ENCODE peak calls at places on chromosomes 1 and 21, in nine cellular contexts. Q is HFF-Myc, N is heart right ventricle, H is Panc1, U is upper lobe of right lung, R is A549, O is fibroblast of villous mesenchyme, I is brain microvascular endothelial cell, P is HCT116. A is an unnamed sample.

GRCh38 chr1:207711285-207711684 is 40.6 kb upstream of the CD46 start:
- DNase-seq in H (no peak), P (peak; percentile 59), U (no peak), R (peak; percentile 27), N (no peak), O (peak; percentile 22), I (peak; percentile 12), Q (peak; percentile 19), A (peak; percentile 47)

GRCh38 chr1:214380418-214380817 is 99.5 kb downstream of the SMYD2 start:
- DNase-seq in I (no peak), Q (no peak), H (no peak), U (no peak), R (no peak), O (no peak), N (no peak), P (no peak), A (no peak)

GRCh38 chr1:208078752-208079151 is 165.4 kb downstream of the PLXNA2 start:
- DNase-seq in Q (no peak), I (no peak), O (no peak), P (no peak), N (no peak), R (no peak), U (no peak), H (no peak), A (no peak)

GRCh38 chr1:157199421-157199755 is 61.2 kb upstream of the ETV3 start:
- DNase-seq in I (peak; percentile 17), H (no peak), O (peak; percentile 5), P (no peak), U (no peak), R (no peak), Q (no peak), N (no peak), A (peak; percentile 25)

GRCh38 chr21:16124397-16125130 is 394.8 kb downstream of the USP25 start:
- DNase-seq in P (no peak), I (peak; percentile 48), H (no peak), R (no peak), N (no peak), O (peak; percentile 87), U (no peak), Q (peak; percentile 59), A (peak; percentile 92)

GRCh38 chr1:43348343-43348808 is 10.4 kb upstream of the CDC20 start:
- DNase-seq in N (no peak), O (no peak), P (no peak), H (no peak), R (peak; percentile 40), U (no peak), I (no peak), Q (no peak), A (no peak)

GRCh38 chr1:173453982-173454381 is 23.2 kb upstream of the PRDX6 start:
- DNase-seq in R (no peak), U (no peak), H (no peak), Q (no peak), N (no peak), I (peak; percentile 42), P (no peak), O (peak; percentile 15), A (peak; percentile 56)

GRCh38 chr1:99133759-99134158 is 129.1 kb upstream of the PLPPR5 start:
- DNase-seq in O (no peak), U (no peak), Q (no peak), N (no peak), P (no peak), R (no peak), H (no peak), I (no peak), A (no peak)

GRCh38 chr1:48841466-48841865 is 64.8 kb upstream of the BEND5 start:
- DNase-seq in I (no peak), P (no peak), O (no peak), H (no peak), R (no peak), U (no peak), N (no peak), Q (no peak), A (no peak)

GRCh38 chr21:16587141-16587570 is 857.4 kb downstream of the USP25 start:
- DNase-seq in U (peak; percentile 66), R (peak; percentile 29), N (peak; percentile 50), O (peak; percentile 54), H (peak; percentile 20), P (no peak), Q (no peak), I (peak; percentile 77), A (peak; percentile 96)

GRCh38 chr1:1666526-1666925 is 7.7 kb upstream of the CDK11B start:
- DNase-seq in Q (no peak), I (no peak), R (no peak), O (no peak), H (no peak), U (peak; percentile 48), P (no peak), N (no peak), A (no peak)

GRCh38 chr1:56533621-56534020 is 45.7 kb downstream of the PLPP3 start:
- DNase-seq in P (no peak), Q (no peak), U (no peak), R (no peak), N (no peak), I (no peak), O (no peak), H (no peak), A (no peak)
- TF ChIP-seq CTCF in P (no peak), Q (no peak), U (no peak), R (no peak), N (no peak), I (no peak), O (no peak), H (no peak), A (no peak)

GRCh38 chr1:112501810-112502641 is 6.7 kb upstream of the WNT2B start:
- DNase-seq in P (no peak), I (peak; percentile 53), N (peak; percentile 76), U (peak; percentile 85), Q (no peak), O (peak; percentile 71), R (peak; percentile 25), H (peak; percentile 24), A (peak; percentile 76)
- H3K4me3 ChIP-seq in P (peak overlapping the region; percentile 50), I (peak overlapping the region; percentile 52), N (peak overlapping the region; percentile 35), U (peak overlapping the region; percentile 55), Q (peak overlapping the region; percentile 49), O (peak overlapping the region; percentile 62), R (peak overlapping the region; percentile 58), H (peak overlapping the region; percentile 56), A (peak overlapping the region; percentile 63)

DNA sequence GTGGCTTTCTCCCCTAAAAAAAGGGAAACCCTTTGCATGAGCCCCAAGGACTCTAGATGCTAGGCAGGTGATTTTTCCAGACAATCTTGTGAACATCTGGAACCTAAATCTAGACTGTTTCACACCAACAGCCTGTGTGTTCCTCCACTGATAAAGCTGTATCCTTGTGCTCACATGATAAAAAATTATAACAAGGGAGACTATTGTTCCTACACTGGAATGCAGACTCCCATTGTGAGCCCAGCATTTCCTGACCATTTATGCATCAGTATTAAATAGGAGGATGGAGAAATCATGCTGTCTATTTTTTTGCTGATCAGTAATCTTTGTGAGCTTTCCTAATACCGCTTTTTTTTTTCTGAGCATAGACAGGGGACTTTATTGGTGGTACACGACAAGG is 52.5 kb downstream of the ZNF697 start:
- DNase-seq in R (no peak), Q (no peak), U (no peak), O (no peak), H (no peak), I (no peak), P (no peak), N (no peak), A (no peak)
- TF ChIP-seq CTCF in R (no peak), Q (no peak), U (no peak), O (no peak), H (no peak), I (no peak), P (no peak), N (no peak), A (no peak)

DNA sequence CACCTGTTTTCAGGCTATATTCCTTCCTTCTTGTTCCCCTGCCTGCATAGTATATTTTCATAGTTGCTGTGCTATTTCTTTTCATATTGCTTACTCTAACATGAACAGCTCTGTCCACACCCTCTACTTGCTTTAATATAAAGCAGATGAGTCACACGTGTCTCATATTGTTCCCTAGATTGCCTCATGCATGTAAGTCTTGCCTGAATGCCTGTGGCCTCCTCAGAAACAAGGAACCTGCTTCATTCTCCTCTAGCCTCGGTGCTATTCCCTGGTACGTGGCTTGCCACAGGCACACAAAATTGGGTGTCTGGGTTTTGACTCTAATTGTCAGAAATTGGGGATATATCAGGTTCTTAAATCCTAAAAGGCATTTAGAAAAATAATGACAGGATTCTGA is 16.5 kb upstream of the PKP1 start:
- DNase-seq in H (peak; percentile 88), R (peak; percentile 92), N (no peak), P (no peak), I (peak; percentile 86), Q (peak; percentile 62), O (peak; percentile 76), U (no peak), A (peak; percentile 83)
- H3K4me3 ChIP-seq in H (no peak overlapping the region), R (no peak overlapping the region), N (no peak overlapping the region), P (no peak overlapping the region), I (no peak overlapping the region), Q (no peak overlapping the region), O (no peak overlapping the region), U (no peak overlapping the region), A (no peak overlapping the region)